ENCODE peak calls at places on chromosomes 13 and 19, in four cellular contexts. F is DND-41, Y is A549, H is Karpas-422. W is an unnamed sample.

GRCh38 chr19:2212861-2213711 is 23.0 kb downstream of the PLEKHJ1 start:
- DNase-seq in F (no peak), Y (no peak), H (no peak), W (no peak)

GRCh38 chr13:30047154-30047874 is 196.9 kb upstream of the UBL3 start:
- DNase-seq in F (peak; percentile 48), Y (no peak), H (no peak), W (no peak)

GRCh38 chr13:59734393-59734792 is 429.3 kb downstream of the DIAPH3 start:
- DNase-seq in F (no peak), Y (no peak), H (peak; percentile 83), W (no peak)

GRCh38 chr13:45941261-45941660 is 89.7 kb upstream of the SIAH3 start:
- DNase-seq in F (peak; percentile 11), Y (no peak), H (no peak), W (no peak)

GRCh38 chr19:12784394-12784870 is 6.9 kb upstream of the JUNB start:
- DNase-seq in F (no peak), Y (no peak), H (peak; percentile 46), W (peak; percentile 30)

GRCh38 chr19:18932216-18932841 is 8.7 kb downstream of the HOMER3 start:
- DNase-seq in F (peak; percentile 58), Y (peak; percentile 48), H (peak; percentile 96), W (peak; percentile 58)

GRCh38 chr13:75258159-75258782 is 223.7 kb downstream of the TBC1D4 start:
- DNase-seq in F (no peak), Y (peak; percentile 33), H (peak; percentile 64), W (no peak)

GRCh38 chr19:12956446-12957388 is at the start of gene GADD45GIP1:
- DNase-seq in F (peak; percentile 88), Y (peak; percentile 83), H (peak; percentile 93), W (peak; percentile 93)

GRCh38 chr13:110442946-110443632 is 118.4 kb downstream of the RAB20 start:
- DNase-seq in F (no peak), Y (no peak), H (no peak), W (no peak)

GRCh38 chr19:53944933-53945332 is 17.8 kb upstream of the CACNG8 start:
- DNase-seq in F (no peak), Y (no peak), H (no peak), W (no peak)

GRCh38 chr13:54004026-54004699 is 975.5 kb downstream of the OLFM4 start:
- DNase-seq in F (no peak), Y (no peak), H (no peak), W (no peak)

GRCh38 chr19:30376272-30376671 is 4.1 kb downstream of the ZNF536 start:
- DNase-seq in F (no peak), Y (no peak), H (no peak), W (no peak)

GRCh38 chr13:65679240-65679639 is 1550.9 kb downstream of the PCDH9 start:
- DNase-seq in F (no peak), Y (no peak), H (no peak), W (no peak)

GRCh38 chr19:52211926-52212571 is 22.2 kb downstream of the PPP2R1A start:
- DNase-seq in F (no peak), Y (no peak), H (no peak), W (no peak)

GRCh38 chr19:3375221-3376088 is 9.1 kb downstream of the NFIC start:
- DNase-seq in F (no peak), Y (no peak), H (no peak), W (peak; percentile 97)

GRCh38 chr13:52169839-52170238 is 10.4 kb upstream of the NEK3 start:
- DNase-seq in F (no peak), Y (no peak), H (no peak), W (no peak)

GRCh38 chr13:48819889-48820288 is 155.8 kb upstream of the FNDC3A start:
- DNase-seq in F (no peak), Y (no peak), H (no peak), W (no peak)

GRCh38 chr19:6232567-6232966 is 47.2 kb downstream of the MLLT1 start:
- DNase-seq in F (no peak), Y (no peak), H (no peak), W (no peak)

GRCh38 chr19:6233051-6233826 is 46.5 kb downstream of the MLLT1 start:
- DNase-seq in F (no peak), Y (no peak), H (no peak), W (peak; percentile 82)

GRCh38 chr19:6235031-6235951 is 44.5 kb downstream of the MLLT1 start:
- DNase-seq in F (no peak), Y (no peak), H (no peak), W (no peak)

GRCh38 chr19:6234527-6234926 is 45.2 kb downstream of the MLLT1 start:
- DNase-seq in F (no peak), Y (no peak), H (no peak), W (no peak)

GRCh38 chr19:6233827-6234511 is 45.8 kb downstream of the MLLT1 start:
- DNase-seq in F (no peak), Y (no peak), H (no peak), W (peak; percentile 82)
- H3K4me1 ChIP-seq in F (no peaks in the 10 kb centered on the region), Y (no peaks in the 10 kb centered on the region), H (no peaks in the 10 kb centered on the region), W (peaks cover 22% of the 10 kb centered on the region)

DNA sequence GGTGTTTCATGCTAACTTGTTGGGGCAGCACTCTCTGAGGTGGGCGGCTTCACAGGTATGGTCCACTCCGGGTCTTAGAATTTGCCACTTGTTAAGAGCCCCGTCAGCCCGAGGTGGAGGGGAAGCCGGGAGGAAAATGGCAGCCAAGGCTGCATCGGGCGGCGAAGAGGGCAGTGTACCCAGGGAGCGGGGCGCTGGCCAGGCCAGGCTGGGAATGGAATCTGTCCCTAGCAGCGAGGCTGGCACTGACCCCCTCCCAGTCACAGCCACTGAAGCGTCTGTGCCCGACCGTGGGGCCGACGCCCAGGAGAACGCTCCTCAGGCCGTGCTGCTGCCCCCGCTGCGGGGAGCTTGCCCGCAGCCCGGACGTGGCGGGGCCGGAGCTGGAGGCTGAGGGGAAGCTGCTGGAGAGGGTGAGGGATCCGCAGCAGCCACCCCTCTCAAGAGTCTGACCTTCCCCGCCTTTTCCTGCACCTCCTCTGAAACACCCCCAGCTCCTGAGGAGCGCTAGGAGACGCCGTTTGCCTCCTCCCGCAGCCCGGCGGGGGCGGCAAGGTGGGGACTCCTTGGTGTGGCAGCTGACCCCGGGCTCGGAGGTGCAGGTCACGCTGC is 313.8 kb upstream of the SPRY2 start:
- DNase-seq in F (no peak), Y (no peak), H (no peak), W (no peak)
- H3K9me3 ChIP-seq in F (no peaks in the 10 kb centered on the region), Y (no peaks in the 10 kb centered on the region), H (peaks cover 29% of the 10 kb centered on the region), W (peaks cover 3% of the 10 kb centered on the region)

GRCh38 chr13:47603365-47603764 is 397.7 kb downstream of the SUCLA2 start:
- DNase-seq in F (no peak), Y (no peak), H (no peak), W (no peak)

GRCh38 chr13:47594833-47595232 is 406.2 kb downstream of the SUCLA2 start:
- DNase-seq in F (peak; percentile 13), Y (peak; percentile 18), H (peak; percentile 71), W (no peak)

GRCh38 chr13:47598340-47598911 is 402.6 kb downstream of the SUCLA2 start:
- DNase-seq in F (no peak), Y (no peak), H (peak; percentile 52), W (no peak)
- H3K4me1 ChIP-seq in F (no peaks in the 10 kb centered on the region), Y (no peaks in the 10 kb centered on the region), H (no peaks in the 10 kb centered on the region), W (no peaks in the 10 kb centered on the region)

DNA sequence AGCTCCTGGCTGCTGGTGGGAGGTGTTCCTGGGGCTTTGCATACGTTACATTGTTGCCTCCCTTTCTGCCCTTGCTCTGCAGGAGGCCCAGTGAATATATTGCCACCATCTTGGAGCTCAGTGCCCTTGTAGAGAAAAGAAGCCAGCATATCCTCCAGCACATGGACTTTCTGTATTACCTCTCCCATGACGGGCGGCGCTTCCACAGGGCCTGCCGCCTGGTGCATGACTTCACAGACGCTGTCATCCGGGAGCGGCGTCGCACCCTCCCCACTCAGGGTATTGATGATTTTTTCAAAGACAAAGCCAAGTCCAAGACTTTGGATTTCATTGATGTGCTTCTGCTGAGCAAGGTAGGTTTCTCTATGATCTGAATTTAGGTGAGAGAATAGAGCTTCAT is 10.5 kb downstream of the CYP4F12 start:
- DNase-seq in F (no peak), Y (no peak), H (no peak), W (no peak)
- H3K9me3 ChIP-seq in F (no peaks in the 10 kb centered on the region), Y (peaks cover 5% of the 10 kb centered on the region), H (no peaks in the 10 kb centered on the region), W (no peaks in the 10 kb centered on the region)

GRCh38 chr13:98274921-98275487 is 97.9 kb upstream of the RNF113B start:
- DNase-seq in F (no peak), Y (no peak), H (no peak), W (peak; percentile 32)
- H3K4me1 ChIP-seq in F (peaks cover 3% of the 10 kb centered on the region), Y (peaks cover 3% of the 10 kb centered on the region), H (no peaks in the 10 kb centered on the region), W (peaks cover 32% of the 10 kb centered on the region)

GRCh38 chr19:58128041-58128685 is 22.4 kb downstream of the ZNF329 start:
- DNase-seq in F (no peak), Y (peak; percentile 32), H (no peak), W (peak; percentile 17)
- H3K9me3 ChIP-seq in F (peaks cover 92% of the 10 kb centered on the region), Y (peaks cover 97% of the 10 kb centered on the region), H (peaks cover 82% of the 10 kb centered on the region), W (peaks cover 50% of the 10 kb centered on the region)